ENCODE peak calls at places on chromosome 6, in four cellular contexts. V, R, A and S are unnamed samples.

GRCh38 chr6:39256294-39256693 is 27.0 kb upstream of the KCNK5 start:
- DNase-seq in R (no peak), V (no peak), A (no peak), S (no peak)

GRCh38 chr6:156866181-156866862 is 89.1 kb downstream of the ARID1B start:
- DNase-seq in V (no peak), R (no peak), A (no peak), S (peak; percentile 55)

GRCh38 chr6:57262491-57262890 is 40.4 kb upstream of the RAB23 start:
- DNase-seq in V (peak; percentile 64), A (peak; percentile 52), R (peak; percentile 78), S (peak; percentile 28)

GRCh38 chr6:18471232-18471964 is 84.2 kb downstream of the RNF144B start:
- DNase-seq in A (no peak), V (no peak), R (peak; percentile 21), S (no peak)

GRCh38 chr6:111347589-111347988 is 135.4 kb downstream of the REV3L start:
- DNase-seq in A (no peak), R (no peak), V (no peak), S (no peak)

GRCh38 chr6:45614488-45615285 is 237.0 kb upstream of the SUPT3H start:
- DNase-seq in A (no peak), V (no peak), R (no peak), S (no peak)

GRCh38 chr6:75852721-75853120 is 103.7 kb downstream of the MYO6 start:
- DNase-seq in R (no peak), V (no peak), A (no peak), S (no peak)

GRCh38 chr6:16278048-16278724 is 39.8 kb downstream of the GMPR start:
- DNase-seq in V (no peak), A (no peak), R (peak; percentile 72), S (no peak)

GRCh38 chr6:39137235-39137634 is 22.2 kb upstream of the SAYSD1 start:
- DNase-seq in A (peak; percentile 25), V (no peak), R (no peak), S (no peak)

GRCh38 chr6:41914343-41914742 is 6.6 kb downstream of the MED20 start:
- DNase-seq in V (no peak), A (no peak), R (no peak), S (no peak)

GRCh38 chr6:151349651-151350270 is 41.6 kb downstream of the ZBTB2 start:
- DNase-seq in R (no peak), A (no peak), V (no peak), S (no peak)

GRCh38 chr6:110690916-110691315 is 124.4 kb downstream of the CDK19 start:
- DNase-seq in A (no peak), V (no peak), R (no peak), S (no peak)

GRCh38 chr6:166025149-166025898 is 142.3 kb downstream of the TBXT start:
- DNase-seq in A (no peak), V (no peak), R (no peak), S (peak; percentile 91)

GRCh38 chr6:141848029-141848890 is 284.5 kb upstream of the GJE1 start:
- DNase-seq in R (no peak), V (no peak), A (no peak), S (no peak)

GRCh38 chr6:134303903-134304302 is 14.0 kb downstream of the SGK1 start:
- DNase-seq in R (no peak), V (no peak), A (no peak), S (no peak)

GRCh38 chr6:11486959-11487358 is 50.6 kb upstream of the TMEM170B start:
- DNase-seq in R (no peak), A (no peak), V (no peak), S (no peak)

GRCh38 chr6:161041274-161041673 is 49.7 kb downstream of the MAP3K4 start:
- DNase-seq in A (no peak), V (no peak), R (no peak), S (no peak)

GRCh38 chr6:133964052-133964451 is 11.0 kb downstream of the TBPL1 start:
- DNase-seq in A (no peak), V (no peak), R (no peak), S (no peak)

GRCh38 chr6:1584996-1585668 is 24.6 kb upstream of the FOXC1 start:
- DNase-seq in R (no peak), A (no peak), V (no peak), S (no peak)

GRCh38 chr6:23330632-23331031 is 761.3 kb downstream of the HDGFL1 start:
- DNase-seq in A (no peak), V (no peak), R (no peak), S (no peak)

GRCh38 chr6:40356242-40356910 is 230.8 kb downstream of the LRFN2 start:
- DNase-seq in A (peak; percentile 2), R (no peak), V (no peak), S (no peak)

GRCh38 chr6:53347250-53347920 is 1.4 kb downstream of the ELOVL5 start:
- DNase-seq in V (no peak), A (no peak), R (no peak), S (peak; percentile 39)

GRCh38 chr6:134372603-134373281 is 54.8 kb upstream of the SGK1 start:
- DNase-seq in V (peak; percentile 43), R (peak; percentile 37), A (no peak), S (peak; percentile 6)

GRCh38 chr6:34584694-34585093 is 28.6 kb upstream of the SPDEF start:
- DNase-seq in A (no peak), V (no peak), R (no peak), S (no peak)

GRCh38 chr6:128135325-128135724 is 234.5 kb upstream of the THEMIS start:
- DNase-seq in A (no peak), R (no peak), V (no peak), S (no peak)

GRCh38 chr6:44004625-44005506 is 122.4 kb downstream of the MRPL14 start:
- DNase-seq in A (peak; percentile 44), R (no peak), V (no peak), S (peak; percentile 90)

GRCh38 chr6:164097557-164098398 is 683.3 kb downstream of the QKI start:
- DNase-seq in A (peak; percentile 59), V (no peak), R (no peak), S (no peak)

GRCh38 chr6:53651764-53652401 is 13.7 kb downstream of the KLHL31 start:
- DNase-seq in A (peak; percentile 47), V (peak; percentile 21), R (peak; percentile 73), S (peak; percentile 92)

GRCh38 chr6:56517155-56517745 is 125.4 kb downstream of the DST start:
- DNase-seq in R (no peak), V (no peak), A (no peak), S (no peak)

DNA sequence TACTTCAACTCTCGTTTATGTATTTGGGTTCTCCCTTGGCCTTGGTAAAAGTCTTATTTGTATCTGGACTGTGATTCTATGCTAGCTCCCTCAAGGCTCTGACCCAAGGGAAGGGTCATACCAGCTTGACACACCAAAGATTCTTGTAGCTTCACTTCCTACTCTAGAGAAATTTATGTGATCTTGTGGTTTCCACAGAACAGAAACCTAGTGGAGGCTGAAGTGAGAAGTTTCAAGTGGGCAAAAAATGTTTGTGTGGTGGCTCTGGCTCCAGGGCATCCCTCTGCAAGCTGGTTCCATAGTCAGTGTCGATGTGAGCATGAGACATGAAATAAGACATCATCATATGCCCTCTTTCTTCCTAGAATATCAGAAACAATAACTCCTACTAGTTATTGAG is 48.1 kb upstream of the TNFRSF21 start:
- DNase-seq in V (no peak), A (no peak), R (no peak), S (no peak)
- TF ChIP-seq CTCF in V (no peak), A (no peak), R (no peak), S (no peak)

DNA sequence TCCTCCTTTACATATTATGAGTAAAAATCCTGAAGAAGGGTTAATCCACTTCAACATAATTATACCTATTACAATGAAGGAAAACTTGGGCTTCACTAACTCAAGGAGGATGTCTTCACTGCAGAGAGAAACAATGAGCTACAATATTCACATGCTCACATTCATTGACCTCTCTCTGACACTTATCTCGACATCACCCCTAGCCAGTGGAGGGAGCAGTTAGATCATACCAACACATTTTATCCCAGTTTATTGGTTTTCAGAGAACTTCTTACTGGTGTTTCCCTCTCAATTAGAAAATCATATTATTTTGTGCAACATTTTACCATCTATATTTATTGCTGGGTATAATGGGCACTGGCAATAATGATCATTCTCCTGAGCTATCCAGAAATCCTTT is 646.5 kb downstream of the TENT5A start:
- DNase-seq in V (no peak), A (no peak), R (no peak), S (no peak)
- H3K27ac ChIP-seq in V (no peak overlapping the region), A (no peak overlapping the region), R (no peak overlapping the region), S (no peak overlapping the region)

GRCh38 chr6:27143474-27144026 is 104.0 kb upstream of the PRSS16 start:
- DNase-seq in V (no peak), R (no peak), A (no peak), S (no peak)
- H3K4me3 ChIP-seq in V (no peak overlapping the region), R (no peak overlapping the region), A (no peak overlapping the region), S (no peak overlapping the region)

GRCh38 chr6:118263929-118264486 is 284.1 kb upstream of the PLN start:
- DNase-seq in A (no peak), V (no peak), R (no peak), S (no peak)
- TF ChIP-seq CTCF in A (peak; percentile 63), V (no peak), R (peak; percentile 60), S (peak; percentile 15)

DNA sequence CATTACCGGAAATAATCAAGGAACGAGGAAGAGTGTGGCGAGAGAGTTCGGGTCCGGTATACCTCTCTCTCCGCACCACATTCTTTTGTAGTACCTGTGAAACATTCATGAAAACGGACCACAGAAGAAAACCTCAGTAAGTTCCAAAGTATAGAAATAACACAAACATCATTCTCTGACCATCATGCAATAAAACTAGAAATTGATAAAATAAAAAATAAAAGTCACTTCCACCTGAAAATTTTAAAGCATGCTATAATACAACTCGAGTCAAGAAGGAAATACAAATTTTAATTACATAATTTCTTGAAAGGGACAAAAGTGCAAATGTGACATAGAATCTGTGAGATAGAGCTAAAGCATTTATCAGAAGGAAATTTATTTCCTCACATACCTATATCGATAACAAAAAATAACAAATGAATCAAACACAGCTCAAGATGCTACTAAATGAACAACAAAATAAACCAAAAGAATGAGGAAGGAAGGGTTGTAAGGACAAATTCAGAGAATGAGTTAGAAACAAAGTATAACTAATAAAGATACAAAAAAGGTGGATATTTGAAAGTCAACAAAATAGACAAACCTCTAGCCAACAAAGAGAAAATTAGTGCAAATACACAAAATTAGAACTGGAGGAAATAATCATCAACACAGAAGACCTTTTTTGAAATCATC is 84.2 kb downstream of the TRIM27 start:
- DNase-seq in A (no peak), V (no peak), R (no peak), S (no peak)
- H3K27ac ChIP-seq in A (no peak overlapping the region), V (no peak overlapping the region), R (no peak overlapping the region), S (no peak overlapping the region)

DNA sequence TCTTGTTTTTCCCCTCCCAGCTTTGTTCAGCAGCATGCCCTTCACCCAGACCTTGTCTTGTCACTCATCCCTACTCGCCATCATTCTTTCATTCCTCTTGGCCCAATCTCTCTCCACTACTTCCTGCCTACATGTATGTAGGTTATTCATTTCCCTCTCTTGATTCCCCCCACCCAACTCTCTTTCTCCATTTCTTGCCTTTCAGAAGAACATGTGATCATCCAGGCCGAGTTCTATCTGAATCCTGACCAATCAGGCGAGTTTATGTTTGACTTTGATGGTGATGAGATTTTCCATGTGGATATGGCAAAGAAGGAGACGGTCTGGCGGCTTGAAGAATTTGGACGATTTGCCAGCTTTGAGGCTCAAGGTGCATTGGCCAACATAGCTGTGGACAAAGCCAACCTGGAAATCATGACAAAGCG is 2.6 kb downstream of the HLA-DRA start:
- DNase-seq in A (no peak), V (no peak), R (no peak), S (no peak)
- H3K4me3 ChIP-seq in A (no peak overlapping the region), V (no peak overlapping the region), R (no peak overlapping the region), S (no peak overlapping the region)

GRCh38 chr6:49666480-49666879 is 29.8 kb upstream of the RHAG start:
- DNase-seq in R (no peak), V (no peak), A (no peak), S (no peak)
- TF ChIP-seq CTCF in R (no peak), V (no peak), A (no peak), S (no peak)